ENCODE peak calls at places on chromosomes 12 and 14, in nine cellular contexts. N is hippocampal formation; E is NCI-H774; T is activated naive CD4-positive, alpha-beta T cell treated with anti-CD3 and anti-CD28 coated beads, Interleukin-2, amount 10 ng/mL, durations not matched to agents 7 days and 5 days; F is A549; I is AG08395; X is stimulated activated CD4-positive, alpha-beta T cell treated with anti-CD3 and anti-CD28 coated beads, Interleukin-4, amount 100 ng/mL, for 48 hours; D is neural crest cell; G is AG04450. M is an unnamed sample.

GRCh38 chr14:78762331-78762730 is 592.2 kb downstream of the NRXN3 start:
- DNase-seq in E (no peak), D (no peak), F (no peak), N (no peak), I (no peak), X (no peak), T (no peak), G (no peak), M (no peak)

GRCh38 chr12:98420403-98420800 is 95.0 kb upstream of the TMPO start:
- DNase-seq in D (no peak), E (no peak), I (no peak), F (no peak), G (no peak), T (no peak), N (no peak), X (no peak), M (no peak)

GRCh38 chr12:442235-442884 is 17.4 kb upstream of the B4GALNT3 start:
- DNase-seq in E (peak), F (peak), G (peak), N (peak), T (peak), I (peak), X (peak), D (peak), M (peak)

GRCh38 chr14:74846968-74847549 is 28.9 kb downstream of the PROX2 start:
- DNase-seq in N (no peak), F (no peak), D (no peak), E (no peak), T (no peak), I (peak), G (no peak), X (no peak), M (no peak)

GRCh38 chr12:120708646-120709045 is 1.6 kb upstream of the UNC119B start:
- DNase-seq in D (no peak), X (no peak), F (no peak), E (no peak), N (no peak), T (no peak), G (no peak), I (no peak), M (no peak)

GRCh38 chr12:4383304-4383865 is 3.9 kb upstream of the FGF23 start:
- DNase-seq in E (no peak), N (no peak), D (no peak), X (no peak), F (no peak), G (no peak), T (no peak), I (no peak), M (no peak)

GRCh38 chr14:76644875-76645518 is 116.3 kb upstream of the VASH1 start:
- DNase-seq in F (peak), X (no peak), I (peak), E (no peak), N (peak), D (peak), G (no peak), T (peak), M (peak)

GRCh38 chr14:96309128-96309906 is 53.3 kb downstream of the BDKRB1 start:
- DNase-seq in F (peak), D (no peak), X (no peak), I (no peak), N (no peak), T (no peak), G (no peak), E (no peak), M (no peak)

GRCh38 chr12:124150176-124150575 is 144.7 kb upstream of the RFLNA start:
- DNase-seq in D (no peak), I (no peak), X (no peak), F (no peak), N (no peak), T (no peak), G (no peak), E (no peak), M (no peak)

GRCh38 chr14:61615743-61616523 is 79.4 kb upstream of the HIF1A start:
- DNase-seq in E (no peak), T (no peak), I (no peak), N (no peak), D (no peak), F (no peak), G (no peak), X (no peak), M (no peak)

GRCh38 chr14:98949506-98950135 is 322.4 kb downstream of the BCL11B start:
- DNase-seq in E (no peak), F (no peak), D (no peak), N (no peak), T (no peak), G (no peak), X (no peak), I (peak), M (no peak)

GRCh38 chr12:92543359-92543758 is 159.4 kb upstream of the PLEKHG7 start:
- DNase-seq in D (no peak), I (no peak), X (no peak), T (no peak), N (no peak), G (no peak), E (no peak), F (no peak), M (no peak)

GRCh38 chr12:49534806-49535278 is 4.0 kb upstream of the KCNH3 start:
- DNase-seq in E (no peak), F (no peak), X (no peak), I (no peak), T (no peak), D (no peak), G (no peak), N (no peak), M (no peak)

GRCh38 chr14:76386922-76387782 is 11.2 kb downstream of the ESRRB start:
- DNase-seq in T (peak), N (peak), I (peak), F (peak), X (peak), G (peak), D (peak), E (peak), M (peak)

GRCh38 chr12:108101605-108102175 is 27.4 kb upstream of the WSCD2 start:
- DNase-seq in X (no peak), E (no peak), T (no peak), G (no peak), D (no peak), I (no peak), F (no peak), N (no peak), M (no peak)

GRCh38 chr14:89440997-89441909 is 24.2 kb upstream of the FOXN3 start:
- DNase-seq in G (no peak), I (no peak), N (no peak), E (no peak), T (no peak), X (no peak), D (no peak), F (no peak), M (no peak)